ENCODE peak calls at places on chromosomes 11 and 22, in nine cellular contexts. N, V, C, Q, I, Z, O, G and E are unnamed samples.

GRCh38 chr11:110297082-110297725 is 790 bp upstream of the RDX start:
- DNase-seq in N (no peak), V (no peak), C (no peak), Q (no peak), I (no peak), Z (peak), O (no peak), G (peak), E (no peak)

GRCh38 chr11:10984742-10985141 is 126.9 kb upstream of the ZBED5 start:
- DNase-seq in N (no peak), V (no peak), C (no peak), Q (no peak), I (no peak), Z (no peak), O (no peak), G (no peak), E (no peak)

GRCh38 chr11:8706673-8707432 is 24.3 kb downstream of the RPL27A start:
- DNase-seq in N (no peak), V (no peak), C (no peak), Q (no peak), I (no peak), Z (no peak), O (no peak), G (no peak), E (no peak)

GRCh38 chr22:46598737-46599424 is 21.3 kb upstream of the GRAMD4 start:
- DNase-seq in N (no peak), V (no peak), C (peak), Q (no peak), I (no peak), Z (no peak), O (no peak), G (no peak), E (no peak)

GRCh38 chr11:69274531-69275016 is 19.4 kb upstream of the MYEOV start:
- DNase-seq in N (no peak), V (no peak), C (no peak), Q (no peak), I (peak), Z (no peak), O (peak), G (peak), E (peak)

GRCh38 chr22:47826016-47826415 is 1063.6 kb downstream of the TBC1D22A start:
- DNase-seq in N (no peak), V (no peak), C (no peak), Q (no peak), I (no peak), Z (no peak), O (no peak), G (no peak), E (no peak)

GRCh38 chr11:86672007-86672621 is at the start of gene ME3:
- DNase-seq in N (no peak), V (peak), C (peak), Q (peak), I (peak), Z (peak), O (peak), G (peak), E (peak)

GRCh38 chr11:6565988-6566703 is 37.3 kb downstream of the RRP8 start:
- DNase-seq in N (peak), V (no peak), C (no peak), Q (no peak), I (no peak), Z (no peak), O (no peak), G (no peak), E (no peak)

GRCh38 chr22:31272522-31273446 is 19.5 kb downstream of the PIK3IP1 start:
- DNase-seq in N (no peak), V (peak), C (peak), Q (no peak), I (peak), Z (peak), O (peak), G (peak), E (no peak)

GRCh38 chr11:43845816-43846215 is 34.8 kb upstream of the ALKBH3 start:
- DNase-seq in N (no peak), V (no peak), C (no peak), Q (no peak), I (no peak), Z (peak), O (no peak), G (no peak), E (no peak)

GRCh38 chr22:47406180-47406723 is 643.8 kb downstream of the TBC1D22A start:
- DNase-seq in N (no peak), V (no peak), C (no peak), Q (no peak), I (no peak), Z (no peak), O (no peak), G (no peak), E (no peak)

GRCh38 chr11:68050371-68050841 is 11.6 kb downstream of the TCIRG1 start:
- DNase-seq in N (no peak), V (no peak), C (no peak), Q (no peak), I (no peak), Z (no peak), O (no peak), G (no peak), E (no peak)

GRCh38 chr22:35337932-35338331 is 38.2 kb downstream of the TOM1 start:
- DNase-seq in N (no peak), V (peak), C (no peak), Q (no peak), I (no peak), Z (peak), O (no peak), G (no peak), E (no peak)

GRCh38 chr11:118081241-118081958 is 4.5 kb downstream of the TMPRSS4 start:
- DNase-seq in N (no peak), V (no peak), C (peak), Q (no peak), I (no peak), Z (no peak), O (no peak), G (no peak), E (no peak)

GRCh38 chr11:20031155-20032001 is 128.9 kb downstream of the DBX1 start:
- DNase-seq in N (no peak), V (no peak), C (no peak), Q (no peak), I (no peak), Z (peak), O (peak), G (peak), E (no peak)

GRCh38 chr11:76972051-76972450 is 62.1 kb upstream of the B3GNT6 start:
- DNase-seq in N (no peak), V (no peak), C (no peak), Q (no peak), I (no peak), Z (no peak), O (no peak), G (no peak), E (no peak)
- H3K27ac ChIP-seq in N (no peak), V (no peak), C (no peak), Q (no peak), I (no peak), Z (no peak), O (no peak), G (no peak), E (no peak)

DNA sequence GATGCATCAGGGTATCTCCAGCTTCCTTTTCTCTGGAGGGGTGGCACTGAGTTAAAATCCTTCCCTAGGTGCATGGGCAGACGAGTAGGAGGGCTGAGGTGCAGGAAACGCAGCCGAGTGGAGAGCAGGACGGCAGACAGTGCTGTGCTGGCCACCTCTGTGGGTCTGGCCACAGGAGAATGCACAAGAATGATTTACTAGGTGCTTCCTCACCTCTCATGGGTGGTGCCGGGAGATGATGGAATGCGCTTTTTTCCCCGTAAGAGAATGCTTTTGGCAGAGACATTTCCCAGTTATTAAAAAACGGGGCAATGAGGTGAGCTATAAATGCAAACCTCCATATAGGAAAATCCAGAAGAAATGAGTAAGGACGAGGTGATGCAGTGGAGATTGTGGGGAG is 86.1 kb downstream of the ADAMTS15 start:
- DNase-seq in N (no peak), V (no peak), C (no peak), Q (no peak), I (no peak), Z (no peak), O (no peak), G (no peak), E (no peak)
- H3K27ac ChIP-seq in N (no peak), V (no peak), C (no peak), Q (no peak), I (no peak), Z (no peak), O (peak), G (no peak), E (no peak)

DNA sequence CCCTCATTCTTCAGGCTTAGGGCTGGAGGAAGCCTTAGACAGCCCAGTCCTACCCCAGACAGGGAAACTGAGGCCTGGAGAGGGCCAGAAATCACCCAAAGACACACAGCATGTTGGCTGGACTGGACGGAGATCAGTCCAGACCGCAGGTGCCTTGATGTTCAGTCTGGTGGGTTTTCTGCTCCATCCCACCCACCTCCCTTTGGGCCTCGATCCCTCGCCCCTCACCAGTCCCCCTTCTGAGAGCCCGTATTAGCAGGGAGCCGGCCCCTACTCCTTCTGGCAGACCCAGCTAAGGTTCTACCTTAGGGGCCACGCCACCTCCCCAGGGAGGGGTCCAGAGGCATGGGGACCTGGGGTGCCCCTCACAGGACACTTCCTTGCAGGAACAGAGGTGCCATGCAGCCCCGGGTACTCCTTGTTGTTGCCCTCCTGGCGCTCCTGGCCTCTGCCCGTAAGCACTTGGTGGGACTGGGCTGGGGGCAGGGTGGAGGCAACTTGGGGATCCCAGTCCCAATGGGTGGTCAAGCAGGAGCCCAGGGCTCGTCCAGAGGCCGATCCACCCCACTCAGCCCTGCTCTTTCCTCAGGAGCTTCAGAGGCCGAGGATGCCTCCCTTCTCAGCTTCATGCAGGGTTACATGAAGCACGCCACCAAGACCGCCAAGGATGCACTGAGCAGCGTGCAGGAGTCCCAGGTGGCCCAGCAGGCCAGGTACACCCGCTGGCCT is 641 bp downstream of the APOC3 start:
- DNase-seq in N (no peak), V (no peak), C (no peak), Q (no peak), I (no peak), Z (no peak), O (no peak), G (no peak), E (no peak)
- H3K27ac ChIP-seq in N (no peak), V (no peak), C (no peak), Q (no peak), I (no peak), Z (no peak), O (peak), G (no peak), E (no peak)

GRCh38 chr22:19620742-19621371 is 93.4 kb upstream of the SEPTIN5 start:
- DNase-seq in N (no peak), V (no peak), C (no peak), Q (no peak), I (peak), Z (no peak), O (no peak), G (no peak), E (no peak)

GRCh38 chr22:19622061-19622441 is 92.3 kb upstream of the SEPTIN5 start:
- DNase-seq in N (no peak), V (no peak), C (no peak), Q (no peak), I (no peak), Z (no peak), O (no peak), G (no peak), E (no peak)

GRCh38 chr22:19615867-19616581 is 91.8 kb upstream of the CLDN5 start:
- DNase-seq in N (no peak), V (no peak), C (no peak), Q (no peak), I (no peak), Z (no peak), O (no peak), G (no peak), E (no peak)

GRCh38 chr22:19621372-19622060 is 92.8 kb upstream of the SEPTIN5 start:
- DNase-seq in N (no peak), V (no peak), C (no peak), Q (no peak), I (peak), Z (no peak), O (no peak), G (no peak), E (no peak)

DNA sequence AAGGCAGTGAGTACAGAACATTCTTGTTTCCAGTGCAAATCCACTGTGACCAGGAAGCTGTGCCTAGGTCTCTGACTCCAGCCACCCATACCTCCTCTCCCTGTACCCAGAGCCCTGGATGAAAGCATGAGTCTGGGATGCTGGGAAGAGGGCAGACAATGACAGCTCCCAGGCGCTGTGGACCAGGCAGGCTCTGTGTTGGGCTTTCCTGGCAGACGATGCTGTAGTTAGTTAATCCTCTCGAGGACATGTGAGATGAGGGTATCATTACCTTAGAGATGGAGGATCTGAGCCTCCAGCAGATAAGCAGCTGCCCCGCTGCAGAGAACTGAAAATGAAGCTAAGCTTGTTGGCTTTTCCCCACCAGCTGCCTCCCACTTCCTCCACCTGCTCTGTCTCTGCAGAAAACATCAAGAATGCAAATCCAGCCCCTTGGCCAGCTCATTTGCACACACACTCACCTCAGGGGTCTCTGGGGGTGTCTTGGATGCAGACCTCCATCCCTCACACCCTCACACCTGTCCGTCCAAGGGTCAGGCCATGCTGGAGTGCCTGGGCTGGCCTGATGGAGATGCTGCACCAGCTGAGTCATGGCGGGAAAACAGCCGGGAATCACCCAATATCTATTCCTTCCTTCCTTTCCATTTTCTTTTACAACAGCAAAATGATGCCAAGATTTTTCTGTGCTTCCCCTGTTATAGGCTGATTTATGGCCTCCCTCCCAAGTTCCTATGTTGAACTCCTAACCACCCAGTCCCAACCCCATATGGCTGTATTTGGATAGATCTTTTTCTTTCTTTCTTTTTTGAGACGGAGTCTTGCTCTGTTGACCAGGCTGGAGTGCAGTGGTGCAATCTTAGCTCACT is 94.9 kb upstream of the SEPTIN5 start:
- DNase-seq in N (no peak), V (no peak), C (no peak), Q (no peak), I (no peak), Z (no peak), O (no peak), G (no peak), E (no peak)
- H3K27ac ChIP-seq in N (no peak), V (no peak), C (no peak), Q (no peak), I (no peak), Z (no peak), O (no peak), G (no peak), E (no peak)

DNA sequence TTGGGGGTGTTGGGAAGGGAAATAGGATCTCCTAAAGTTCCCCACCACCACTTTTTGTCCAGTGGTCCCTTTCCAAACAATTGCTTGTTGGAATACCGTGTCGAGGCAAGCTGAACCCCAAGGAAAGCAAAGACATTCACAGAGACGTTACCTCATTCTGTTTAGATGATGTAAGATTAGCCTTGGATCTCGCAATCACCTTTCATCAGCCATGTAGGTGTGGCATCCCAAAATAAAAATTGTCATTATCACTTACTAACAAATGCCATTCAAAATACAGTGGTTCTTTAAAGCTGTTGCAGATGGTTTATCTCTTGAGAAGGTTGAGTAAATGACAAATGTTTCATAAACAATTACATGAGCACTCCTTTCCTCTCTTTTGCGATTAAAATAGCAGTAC is 86.5 kb upstream of the SLC25A18 start:
- DNase-seq in N (no peak), V (no peak), C (no peak), Q (no peak), I (no peak), Z (no peak), O (no peak), G (no peak), E (no peak)
- H3K27ac ChIP-seq in N (peak), V (no peak), C (no peak), Q (peak), I (peak), Z (no peak), O (peak), G (no peak), E (no peak)

DNA sequence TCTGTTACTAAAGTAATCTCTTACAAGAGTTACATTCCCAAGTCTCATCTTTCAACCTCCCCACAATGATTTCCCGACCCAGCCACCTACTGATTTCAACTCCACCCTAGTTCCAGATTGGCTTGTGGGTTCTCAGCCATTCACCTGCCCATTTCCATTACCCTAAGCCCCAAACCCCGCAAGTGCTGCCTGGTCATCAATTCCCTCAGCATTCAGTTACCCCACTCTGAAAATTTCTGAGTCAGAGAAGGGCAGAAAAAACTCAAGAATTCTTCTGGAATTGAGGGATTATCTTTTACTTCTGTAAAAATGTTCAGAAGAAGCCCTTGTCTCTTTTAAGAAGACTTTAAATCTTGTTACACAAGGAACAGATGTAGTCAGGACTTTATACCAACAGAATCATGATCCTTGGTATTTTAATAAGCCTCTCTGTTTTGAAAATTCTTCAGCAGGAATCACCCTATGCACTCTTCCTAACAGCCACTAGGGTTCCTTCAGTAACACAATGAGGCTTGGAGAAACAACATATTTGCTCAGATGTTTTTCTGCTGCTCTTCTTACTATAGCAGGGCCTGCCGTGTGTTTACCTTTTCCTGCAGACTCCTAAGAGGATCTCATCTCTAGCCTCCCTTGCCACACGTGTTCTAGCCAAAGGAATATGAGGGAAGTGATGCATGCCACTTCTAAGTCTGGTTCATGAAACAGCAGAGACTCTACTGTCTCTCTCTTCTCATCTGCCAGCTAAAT is 29.2 kb upstream of the PAMR1 start:
- DNase-seq in N (peak), V (no peak), C (no peak), Q (no peak), I (no peak), Z (peak), O (no peak), G (no peak), E (no peak)
- H3K27ac ChIP-seq in N (no peak), V (no peak), C (no peak), Q (no peak), I (no peak), Z (peak), O (peak), G (no peak), E (no peak)

DNA sequence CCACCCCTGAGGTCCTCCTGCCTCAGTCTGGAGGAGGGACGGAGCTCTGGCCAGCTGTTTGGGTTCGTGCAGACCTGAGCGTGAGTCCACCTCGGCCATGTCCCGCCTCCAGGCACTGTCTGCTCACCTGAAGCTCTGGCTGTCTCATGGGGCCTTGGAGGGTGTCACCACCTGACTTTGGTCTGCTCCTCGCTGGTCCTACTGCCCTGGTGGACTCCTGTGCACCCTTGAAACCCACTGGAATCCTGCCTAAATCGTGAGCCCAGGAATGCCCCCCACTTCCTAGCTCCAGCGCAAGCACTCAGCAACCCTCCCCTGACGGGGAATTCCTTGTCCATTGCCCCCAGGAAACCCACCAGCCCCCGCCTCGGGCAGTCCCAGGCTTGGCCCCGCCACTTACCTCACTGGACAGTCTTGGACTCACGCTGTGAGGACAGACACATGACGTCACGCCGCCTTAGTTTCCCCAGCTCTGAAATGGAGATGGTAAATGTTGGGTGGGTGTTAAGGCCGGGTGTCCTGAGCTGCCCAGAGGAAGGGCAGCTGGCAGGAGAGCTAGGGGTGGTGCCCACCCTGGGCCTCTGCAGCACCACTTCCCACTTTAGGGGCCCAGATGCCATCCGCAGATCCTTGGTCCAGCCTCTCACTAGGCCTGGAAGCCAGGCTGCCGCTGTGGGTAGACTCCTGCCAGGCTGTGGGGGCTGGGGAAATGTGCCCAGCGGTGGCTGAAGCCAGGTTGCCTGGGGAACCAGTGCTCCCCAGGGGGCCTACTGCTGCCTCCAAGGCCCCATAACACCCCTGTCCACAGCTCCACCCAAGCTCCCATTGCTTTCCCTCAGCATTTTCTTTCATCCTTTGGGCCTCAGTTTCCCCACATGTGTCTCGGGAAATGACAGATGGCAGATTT is 18.2 kb upstream of the TBX1 start:
- DNase-seq in N (no peak), V (no peak), C (no peak), Q (no peak), I (no peak), Z (no peak), O (no peak), G (no peak), E (no peak)
- H3K27ac ChIP-seq in N (no peak), V (no peak), C (no peak), Q (no peak), I (no peak), Z (no peak), O (no peak), G (no peak), E (no peak)

GRCh38 chr11:100632970-100633452 is 54.1 kb upstream of the ARHGAP42 start:
- DNase-seq in N (no peak), V (no peak), C (no peak), Q (peak), I (peak), Z (peak), O (peak), G (no peak), E (peak)
- H3K27ac ChIP-seq in N (no peak), V (no peak), C (no peak), Q (peak), I (peak), Z (no peak), O (peak), G (no peak), E (no peak)